ENCODE peak calls at places on chromosome 17, in seven cellular contexts. W is iris pigment epithelial cell; G is A549; S is A673; R is activated CD4-positive, alpha-beta T cell treated with anti-CD3 and anti-CD28 coated beads for 24 hours; I is central memory CD8-positive, alpha-beta T cell; B is DMS 273 treated with DMSO at 0.1 percent for 48 hours. N is an unnamed sample.

GRCh38 chr17:66673668-66674276 is 161.1 kb upstream of the CACNG5 start:
- DNase-seq in B (peak; percentile 9), S (peak; percentile 78), I (no peak), G (peak; percentile 80), R (no peak), W (peak; percentile 73), N (peak; percentile 57)

GRCh38 chr17:42387663-42388380 is 420 bp downstream of the STAT3 start:
- DNase-seq in I (peak; percentile 37), R (peak; percentile 11), B (no peak), S (peak; percentile 52), W (peak; percentile 27), G (no peak), N (peak; percentile 52)

GRCh38 chr17:21174719-21175118 is 39.2 kb downstream of the TMEM11 start:
- DNase-seq in S (no peak), G (no peak), B (no peak), R (no peak), W (peak; percentile 60), I (no peak), N (no peak)

GRCh38 chr17:76376318-76377133 is 7.9 kb upstream of the SPHK1 start:
- DNase-seq in G (no peak), B (no peak), I (no peak), W (no peak), S (no peak), R (no peak), N (no peak)

GRCh38 chr17:75812096-75813001 is 27.7 kb downstream of the UNK start:
- DNase-seq in R (no peak), I (no peak), B (no peak), W (no peak), G (no peak), S (no peak), N (no peak)

GRCh38 chr17:3845361-3845753 is 689 bp downstream of the NCBP3 start:
- DNase-seq in S (no peak), B (no peak), R (peak; percentile 12), I (no peak), G (no peak), W (peak; percentile 16), N (no peak)

GRCh38 chr17:3834811-3835210 is 11.2 kb downstream of the NCBP3 start:
- DNase-seq in B (no peak), W (no peak), I (no peak), G (no peak), R (no peak), S (no peak), N (no peak)

GRCh38 chr17:19646788-19647696 is 1.5 kb upstream of the ALDH3A2 start:
- DNase-seq in I (no peak), S (peak; percentile 10), R (no peak), W (peak; percentile 25), G (peak; percentile 72), B (no peak), N (peak; percentile 32)

GRCh38 chr17:60817187-60817586 is 139.5 kb downstream of the BCAS3 start:
- DNase-seq in I (no peak), B (no peak), G (peak; percentile 45), W (peak; percentile 91), S (peak; percentile 18), R (no peak), N (no peak)

GRCh38 chr17:36863131-36863530 is 74.1 kb upstream of the LHX1 start:
- DNase-seq in B (no peak), R (no peak), I (no peak), G (no peak), S (no peak), W (no peak), N (no peak)

GRCh38 chr17:17831208-17832039 is 5.4 kb downstream of the SREBF1 start:
- DNase-seq in I (no peak), S (no peak), W (no peak), B (no peak), G (no peak), R (no peak), N (no peak)

GRCh38 chr17:77465358-77466041 is 324.7 kb downstream of the SEC14L1 start:
- DNase-seq in B (no peak), G (no peak), S (peak; percentile 70), I (peak; percentile 57), R (no peak), W (peak; percentile 78), N (peak; percentile 46)

GRCh38 chr17:50211249-50212120 is 10.1 kb upstream of the COL1A1 start:
- DNase-seq in S (no peak), W (peak; percentile 45), B (no peak), I (no peak), R (no peak), G (no peak), N (no peak)

GRCh38 chr17:31286587-31286986 is 10.5 kb downstream of the OMG start:
- DNase-seq in I (no peak), W (no peak), R (no peak), G (no peak), S (no peak), B (no peak), N (no peak)

GRCh38 chr17:9472094-9472493 is 103.5 kb downstream of the STX8 start:
- DNase-seq in I (no peak), G (no peak), W (peak; percentile 50), R (no peak), S (no peak), B (no peak), N (no peak)

GRCh38 chr17:79038545-79039135 is 14.7 kb downstream of the C1QTNF1 start:
- DNase-seq in B (no peak), W (peak; percentile 93), R (no peak), I (no peak), G (peak; percentile 85), S (no peak), N (no peak)